ENCODE peak calls at places on chromosome 22, in nine cellular contexts. D is AG09319, I is testis, Q is lung, S is WERI-Rb-1, N is endodermal cell, P is K562, Y is suprapubic skin, A is activated B cell treated with CpG ODN at 0.5 μM for 24 hours. U is an unnamed sample.

GRCh38 chr22:38798496-38798895 is 4.6 kb upstream of the DNAL4 start:
- DNase-seq in D (no peak), I (no peak), Q (no peak), S (no peak), N (no peak), P (no peak), Y (no peak), A (no peak), U (no peak)

GRCh38 chr22:40609216-40609615 is 27.3 kb downstream of the MRTFA start:
- DNase-seq in D (no peak), I (no peak), Q (no peak), S (no peak), N (no peak), P (no peak), Y (no peak), A (no peak), U (no peak)

GRCh38 chr22:37827056-37827455 is 3.9 kb downstream of the GALR3 start:
- DNase-seq in D (no peak), I (peak), Q (no peak), S (no peak), N (no peak), P (no peak), Y (no peak), A (no peak), U (no peak)

GRCh38 chr22:30582788-30583575 is 8.5 kb upstream of the GAL3ST1 start:
- DNase-seq in D (no peak), I (no peak), Q (no peak), S (no peak), N (peak), P (no peak), Y (no peak), A (no peak), U (no peak)

GRCh38 chr22:22378446-22379415 is 129.8 kb downstream of the ZNF280B start:
- DNase-seq in D (no peak), I (no peak), Q (no peak), S (no peak), N (no peak), P (no peak), Y (no peak), A (no peak), U (peak)

GRCh38 chr22:38766076-38766777 is 10.4 kb upstream of the SUN2 start:
- DNase-seq in D (no peak), I (peak), Q (no peak), S (peak), N (peak), P (peak), Y (peak), A (peak), U (no peak)

GRCh38 chr22:20909543-20910303 is 7.5 kb upstream of the CRKL start:
- DNase-seq in D (no peak), I (no peak), Q (no peak), S (no peak), N (no peak), P (no peak), Y (no peak), A (no peak), U (no peak)

GRCh38 chr22:30964858-30965257 is 3.7 kb downstream of the MORC2 start:
- DNase-seq in D (no peak), I (no peak), Q (no peak), S (no peak), N (no peak), P (no peak), Y (no peak), A (no peak), U (no peak)

GRCh38 chr22:40578171-40578570 is 58.3 kb downstream of the MRTFA start:
- DNase-seq in D (no peak), I (no peak), Q (no peak), S (no peak), N (no peak), P (no peak), Y (no peak), A (no peak), U (no peak)

GRCh38 chr22:39214006-39214382 is 30.8 kb downstream of the PDGFB start:
- DNase-seq in D (no peak), I (no peak), Q (no peak), S (no peak), N (no peak), P (no peak), Y (peak), A (no peak), U (no peak)

GRCh38 chr22:26558246-26558895 is 31.6 kb downstream of the TPST2 start:
- DNase-seq in D (no peak), I (no peak), Q (no peak), S (no peak), N (no peak), P (no peak), Y (no peak), A (no peak), U (no peak)

GRCh38 chr22:48368975-48369525 is 1458.6 kb downstream of the BRD1 start:
- DNase-seq in D (no peak), I (no peak), Q (no peak), S (no peak), N (peak), P (no peak), Y (no peak), A (no peak), U (peak)

GRCh38 chr22:41752011-41752975 is 48.2 kb upstream of the CCDC134 start:
- DNase-seq in D (no peak), I (no peak), Q (no peak), S (no peak), N (no peak), P (no peak), Y (no peak), A (no peak), U (no peak)

GRCh38 chr22:41925783-41926460 is 684 bp downstream of the TNFRSF13C start:
- DNase-seq in D (no peak), I (peak), Q (peak), S (no peak), N (peak), P (peak), Y (no peak), A (peak), U (peak)

GRCh38 chr22:17171313-17172171 is 12.5 kb upstream of the HDHD5 start:
- DNase-seq in D (peak), I (peak), Q (peak), S (peak), N (peak), P (peak), Y (peak), A (peak), U (peak)

GRCh38 chr22:39800790-39801540 is 92.6 kb downstream of the ENTHD1 start:
- DNase-seq in D (no peak), I (no peak), Q (no peak), S (no peak), N (no peak), P (peak), Y (no peak), A (no peak), U (no peak)

GRCh38 chr22:19527861-19528417 is 3.7 kb upstream of the CLDN5 start:
- DNase-seq in D (no peak), I (no peak), Q (no peak), S (no peak), N (peak), P (no peak), Y (no peak), A (no peak), U (no peak)

GRCh38 chr22:39319284-39320170 is at the start of gene RPL3:
- DNase-seq in D (peak), I (peak), Q (peak), S (peak), N (peak), P (peak), Y (peak), A (peak), U (peak)

DNA sequence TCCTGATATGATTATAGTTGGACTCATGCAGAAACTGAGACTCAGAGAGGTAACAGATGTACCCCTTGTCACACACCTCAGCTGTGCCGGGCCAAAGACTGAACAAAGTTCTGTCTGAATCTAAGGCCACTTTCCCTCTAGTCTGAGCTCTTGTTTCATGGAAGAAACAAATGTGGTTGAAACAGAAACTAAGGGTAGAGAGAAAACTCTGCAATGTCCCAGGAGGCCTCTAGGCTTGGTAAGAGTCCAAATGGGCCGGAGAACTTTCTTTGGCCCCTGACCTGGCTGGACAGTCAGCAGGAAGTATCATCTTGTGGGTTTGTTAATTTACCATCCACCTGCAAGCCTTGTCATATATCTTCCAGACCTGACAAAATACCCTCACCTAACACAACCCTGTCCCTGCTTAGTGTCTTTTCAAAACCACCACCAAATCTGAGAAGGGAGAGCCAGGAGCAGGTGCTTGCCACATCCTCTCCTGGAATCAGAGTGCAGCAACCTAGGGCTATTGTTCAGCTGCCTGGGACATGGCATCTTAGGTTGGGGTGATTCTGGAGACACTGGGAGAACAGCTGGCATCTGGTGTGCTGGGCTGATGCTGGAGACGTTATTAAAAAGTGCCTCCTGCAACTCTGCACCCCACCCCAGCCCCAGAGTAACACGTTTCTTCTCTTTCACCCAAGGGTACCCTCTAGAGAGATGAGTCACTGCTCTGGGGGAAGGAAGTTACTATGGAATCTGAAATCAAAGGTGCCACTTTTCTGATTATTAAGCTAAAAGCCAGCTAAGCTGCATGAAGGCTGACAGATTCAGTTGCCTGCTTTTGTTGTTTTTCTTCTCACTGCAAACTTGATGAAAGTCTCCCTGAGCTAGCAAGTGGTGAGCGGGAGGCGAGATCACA is 126.3 kb upstream of the TIMP3 start:
- DNase-seq in D (no peak), I (peak), Q (no peak), S (no peak), N (no peak), P (no peak), Y (no peak), A (no peak), U (no peak)
- TF ChIP-seq CTCF in D (peak), I (no peak), Q (no peak), S (no peak), N (no peak), P (no peak), Y (no peak), A (no peak), U (no peak)

GRCh38 chr22:29205598-29206371 is at the start of gene EMID1:
- DNase-seq in D (no peak), I (peak), Q (no peak), S (peak), N (peak), P (peak), Y (no peak), A (no peak), U (no peak)
- TF ChIP-seq CTCF in D (peak), I (no peak), Q (no peak), S (peak), N (peak), P (peak), Y (peak), A (no peak), U (no peak)

GRCh38 chr22:49687333-49687732 is 140.3 kb downstream of the BRD1 start:
- DNase-seq in D (no peak), I (no peak), Q (no peak), S (no peak), N (peak), P (no peak), Y (no peak), A (no peak), U (peak)
- TF ChIP-seq CTCF in D (no peak), I (no peak), Q (no peak), S (no peak), N (no peak), P (no peak), Y (no peak), A (no peak), U (no peak)

GRCh38 chr22:23533771-23534191 is 46.3 kb downstream of the IGLL1 start:
- DNase-seq in D (no peak), I (no peak), Q (no peak), S (no peak), N (peak), P (peak), Y (no peak), A (peak), U (no peak)

GRCh38 chr22:23534201-23534850 is 45.8 kb downstream of the IGLL1 start:
- DNase-seq in D (no peak), I (peak), Q (no peak), S (no peak), N (no peak), P (no peak), Y (peak), A (peak), U (no peak)

GRCh38 chr22:23531966-23532735 is 47.9 kb downstream of the IGLL1 start:
- DNase-seq in D (no peak), I (no peak), Q (no peak), S (no peak), N (peak), P (no peak), Y (peak), A (no peak), U (no peak)

GRCh38 chr22:23532756-23533155 is 47.3 kb downstream of the IGLL1 start:
- DNase-seq in D (no peak), I (no peak), Q (no peak), S (no peak), N (peak), P (no peak), Y (peak), A (no peak), U (no peak)

GRCh38 chr22:23533328-23533762 is 46.7 kb downstream of the IGLL1 start:
- DNase-seq in D (no peak), I (no peak), Q (no peak), S (peak), N (peak), P (peak), Y (peak), A (no peak), U (peak)
- TF ChIP-seq CTCF in D (peak), I (peak), Q (no peak), S (peak), N (peak), P (peak), Y (peak), A (no peak), U (peak)

GRCh38 chr22:36510966-36511881 is 4.4 kb upstream of the FOXRED2 start:
- DNase-seq in D (no peak), I (peak), Q (no peak), S (peak), N (peak), P (peak), Y (no peak), A (no peak), U (no peak)
- TF ChIP-seq CTCF in D (peak), I (peak), Q (no peak), S (peak), N (peak), P (peak), Y (peak), A (no peak), U (peak)

DNA sequence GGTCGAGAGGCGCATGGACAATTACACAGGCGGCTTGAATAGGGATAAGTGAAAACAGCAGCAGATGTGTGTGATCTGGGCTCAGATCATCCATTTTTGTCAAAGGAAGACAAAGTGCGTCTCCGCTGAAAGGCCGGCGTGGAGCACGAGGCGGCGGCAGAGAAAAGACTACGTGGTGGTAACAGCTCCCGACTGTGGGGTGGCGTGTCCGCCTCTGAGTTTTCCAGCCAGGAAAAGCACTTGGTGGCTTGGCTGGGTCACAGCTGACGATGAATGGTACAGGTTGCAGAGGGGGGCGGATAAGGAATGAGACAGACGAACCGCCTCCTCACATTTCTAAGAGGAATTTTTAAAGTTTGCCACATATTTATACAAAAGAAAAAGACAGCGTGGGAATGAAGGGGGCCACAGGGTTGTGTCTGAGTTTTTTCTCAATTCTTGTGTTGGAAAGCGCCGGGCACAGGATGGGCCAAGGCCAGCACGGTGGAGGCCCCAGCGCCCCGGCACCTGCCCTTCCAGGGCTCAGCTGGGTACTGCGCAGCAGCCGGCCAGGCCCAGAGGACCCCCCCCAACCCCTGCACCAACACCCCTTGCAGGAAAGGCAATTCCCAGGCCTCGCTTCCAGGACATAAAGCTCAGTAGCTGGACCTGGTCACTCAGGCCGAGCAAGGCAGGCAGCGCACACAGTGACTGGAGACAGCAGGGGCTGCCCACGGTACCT is 80.5 kb downstream of the TRMU start:
- DNase-seq in D (no peak), I (no peak), Q (no peak), S (no peak), N (no peak), P (no peak), Y (no peak), A (no peak), U (no peak)
- TF ChIP-seq CTCF in D (no peak), I (no peak), Q (no peak), S (no peak), N (no peak), P (no peak), Y (no peak), A (no peak), U (no peak)

DNA sequence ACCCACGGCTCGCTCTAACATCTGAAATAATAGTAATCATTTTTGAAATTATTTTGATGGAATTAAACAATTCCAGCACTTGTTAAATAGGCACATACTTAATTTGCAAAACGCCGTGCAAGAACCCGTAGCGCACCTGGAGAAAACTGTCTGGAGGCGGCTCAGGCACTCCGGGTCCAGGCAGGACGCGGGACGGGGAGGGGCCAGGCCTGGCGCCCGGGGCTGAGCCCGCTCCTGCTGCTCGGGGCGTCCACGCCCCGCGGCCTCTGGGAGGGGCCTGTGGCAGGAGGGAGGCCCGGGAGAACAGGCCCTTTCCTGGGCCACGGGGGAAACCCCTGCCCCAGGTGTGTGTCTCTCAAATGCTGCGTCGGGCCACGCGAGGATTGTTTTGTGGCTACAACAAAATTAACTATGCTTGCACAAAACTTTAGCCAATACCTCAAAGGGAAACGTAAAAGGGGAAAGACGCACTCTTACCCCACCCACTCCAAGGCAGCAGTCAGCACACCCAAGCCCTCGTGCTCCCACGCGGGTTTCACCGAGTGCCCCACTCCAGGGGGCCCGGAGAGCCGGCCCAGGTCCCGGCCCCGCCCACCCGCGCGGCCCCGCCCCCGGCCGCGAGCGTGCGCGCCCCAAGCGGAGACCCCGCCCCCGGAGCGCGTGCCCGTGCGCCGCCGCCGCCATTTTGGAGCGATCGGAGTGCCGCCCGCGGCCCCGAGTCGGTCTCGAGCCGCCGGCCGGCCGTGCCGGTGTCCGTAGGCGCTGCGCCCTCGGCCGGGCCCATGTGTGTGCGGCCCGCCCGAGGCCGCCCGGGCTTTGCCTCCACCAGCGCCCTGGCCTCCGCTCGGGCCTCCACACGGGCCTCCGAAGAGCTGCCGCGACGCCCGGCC is at the start of gene PPP6R2:
- DNase-seq in D (peak), I (peak), Q (peak), S (peak), N (peak), P (peak), Y (peak), A (peak), U (peak)
- TF ChIP-seq CTCF in D (no peak), I (no peak), Q (no peak), S (no peak), N (peak), P (no peak), Y (no peak), A (no peak), U (no peak)

U was measured in osteocyte.